ENCODE peak calls at places on chromosomes 4 and X, in eight cellular contexts. L is esophagus squamous epithelium; R is heart left ventricle; C is CD8-positive, alpha-beta memory T cell; M is cardiac fibroblast; T is breast epithelium; Q is SK-N-SH; U is foreskin fibroblast. G is an unnamed sample.
A peak's percentile ranks its signal among the peaks of the same experiment; 100 is the strongest.

GRCh38 chr4:125313497-125313896 is 1.3 kb upstream of the FAT4 start:
- DNase-seq in L (no peak), T (no peak), M (peak; percentile 94), Q (peak; percentile 59), U (peak; percentile 86), R (no peak), C (no peak), G (peak; percentile 94)

GRCh38 chr4:103046416-103047290 is 27.1 kb upstream of the SLC9B1 start:
- DNase-seq in T (no peak), L (no peak), Q (peak; percentile 34), U (peak; percentile 9), M (peak; percentile 67), C (no peak), R (no peak), G (peak; percentile 64)

GRCh38 chr4:14115106-14115505 is 487.6 kb upstream of the BOD1L1 start:
- DNase-seq in L (no peak), U (no peak), Q (no peak), M (no peak), T (no peak), C (no peak), R (no peak), G (no peak)

GRCh38 chrX:150694738-150695410 is 1.7 kb downstream of the MTMR1 start:
- DNase-seq in M (no peak), T (no peak), Q (no peak), R (no peak), C (no peak), L (no peak), U (no peak), G (no peak)

GRCh38 chrX:105645667-105646354 is 176.5 kb upstream of the NRK start:
- DNase-seq in T (no peak), L (no peak), M (peak; percentile 23), Q (no peak), U (no peak), R (no peak), C (no peak), G (peak; percentile 21)

GRCh38 chr4:80183196-80184052 is 13.9 kb upstream of the PRDM8 start:
- DNase-seq in Q (peak; percentile 79), U (no peak), R (no peak), C (peak; percentile 39), T (no peak), L (no peak), M (no peak), G (peak; percentile 16)

GRCh38 chr4:34619531-34620109 is 1624.7 kb downstream of the ARAP2 start:
- DNase-seq in C (no peak), Q (no peak), T (no peak), R (no peak), U (peak; percentile 26), L (no peak), M (no peak), G (no peak)

GRCh38 chrX:124421898-124422622 is 75.7 kb downstream of the SH2D1A start:
- DNase-seq in R (no peak), L (no peak), Q (no peak), C (no peak), M (no peak), T (no peak), U (no peak), G (no peak)

GRCh38 chrX:49695276-49696180 is at the start of gene PAGE1:
- DNase-seq in R (no peak), C (no peak), U (no peak), Q (no peak), L (no peak), M (no peak), T (no peak), G (no peak)

GRCh38 chr4:37890501-37891220 is at the start of gene TBC1D1:
- DNase-seq in L (peak; percentile 4), C (peak; percentile 12), Q (peak; percentile 69), M (no peak), U (no peak), T (peak; percentile 41), R (peak; percentile 91), G (peak; percentile 15)

GRCh38 chr4:87896020-87896621 is 63.4 kb downstream of the MEPE start:
- DNase-seq in C (no peak), L (no peak), T (no peak), Q (no peak), M (peak; percentile 88), U (peak; percentile 72), R (no peak), G (no peak)

GRCh38 chr4:71026086-71026485 is 32.6 kb downstream of the DCK start:
- DNase-seq in R (no peak), M (peak; percentile 88), Q (peak; percentile 16), T (no peak), C (no peak), L (no peak), U (peak; percentile 64), G (peak; percentile 50)

GRCh38 chr4:6172093-6172926 is 28.0 kb downstream of the JAKMIP1 start:
- DNase-seq in U (no peak), T (no peak), L (no peak), C (peak; percentile 23), M (no peak), R (no peak), Q (peak; percentile 80), G (no peak)

GRCh38 chr4:146443525-146443924 is 78.2 kb downstream of the SLC10A7 start:
- DNase-seq in U (no peak), Q (no peak), R (no peak), T (no peak), C (no peak), M (no peak), L (no peak), G (no peak)

GRCh38 chr4:54658321-54659093 is 750 bp downstream of the KIT start:
- DNase-seq in T (peak; percentile 47), Q (peak; percentile 78), R (peak; percentile 64), M (peak; percentile 48), L (no peak), U (peak; percentile 45), C (peak; percentile 6), G (peak; percentile 43)

GRCh38 chr4:87153078-87153477 is 67.3 kb downstream of the KLHL8 start:
- DNase-seq in T (no peak), U (no peak), Q (no peak), M (no peak), R (no peak), L (no peak), C (no peak), G (no peak)

GRCh38 chr4:1307951-1308735 is 18.5 kb downstream of the MAEA start:
- DNase-seq in T (no peak), L (no peak), M (no peak), C (no peak), Q (no peak), R (peak; percentile 17), U (no peak), G (no peak)

GRCh38 chr4:1309261-1310010 is 19.7 kb downstream of the MAEA start:
- DNase-seq in U (peak; percentile 96), C (peak; percentile 75), Q (peak; percentile 99), R (peak; percentile 92), L (peak; percentile 36), T (peak; percentile 81), M (peak; percentile 90), G (peak; percentile 93)

GRCh38 chr4:1312821-1313640 is 23.3 kb downstream of the MAEA start:
- DNase-seq in R (no peak), Q (no peak), C (no peak), L (no peak), U (no peak), M (no peak), T (no peak), G (no peak)

GRCh38 chr4:1310796-1311715 is 21.4 kb downstream of the MAEA start:
- DNase-seq in R (no peak), C (no peak), Q (no peak), M (no peak), U (no peak), T (no peak), L (no peak), G (no peak)

DNA sequence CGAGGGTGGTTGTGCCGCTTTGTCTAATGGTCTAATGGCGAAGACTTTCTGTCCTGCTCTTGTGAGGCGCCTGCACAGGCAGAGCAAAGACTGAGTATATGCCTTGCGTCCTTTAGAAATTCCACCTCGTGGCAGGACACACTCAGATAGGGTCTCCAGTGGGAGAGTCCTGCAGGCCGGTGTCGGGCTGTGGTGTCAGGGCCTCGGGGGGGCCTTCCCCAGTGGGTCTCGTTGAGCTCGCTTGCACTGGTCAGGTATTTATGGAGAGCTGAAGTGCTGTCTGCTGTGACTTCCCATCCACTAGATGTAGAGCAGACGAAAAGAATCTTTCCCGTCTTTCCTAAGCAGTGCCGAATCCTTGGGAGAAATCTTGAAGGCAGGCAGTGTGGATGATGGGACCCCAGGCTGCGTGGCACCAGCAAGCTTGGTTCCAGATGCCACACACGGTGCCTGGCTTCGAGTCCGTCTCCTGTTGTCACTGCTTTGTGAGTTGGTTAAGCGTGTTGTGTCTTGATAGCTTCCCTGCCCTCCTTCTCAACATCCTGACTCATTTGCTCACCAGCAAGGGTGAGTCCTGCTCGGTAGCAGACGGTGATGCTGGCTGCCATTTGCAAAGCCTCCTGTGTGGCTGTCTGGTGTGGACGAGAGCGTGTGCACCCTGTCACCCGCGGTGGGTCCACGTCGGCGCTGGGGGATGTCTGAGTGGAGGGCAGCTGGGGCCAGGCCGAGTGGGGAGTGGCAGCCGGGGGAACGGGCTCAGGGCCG is 20.5 kb downstream of the MAEA start:
- DNase-seq in L (no peak), Q (no peak), T (no peak), C (no peak), M (peak; percentile 24), U (peak; percentile 18), R (no peak), G (no peak)
- H3K4me3 ChIP-seq in L (peak overlapping the region; percentile 34), Q (peak overlapping the region; percentile 48), T (peak overlapping the region; percentile 69), C (peak overlapping the region; percentile 11), M (peak overlapping the region; percentile 51), U (peak overlapping the region; percentile 68), R (peak overlapping the region; percentile 50), G (peak overlapping the region; percentile 10)

GRCh38 chrX:28888421-28888820 is 301.2 kb downstream of the IL1RAPL1 start:
- DNase-seq in R (no peak), C (no peak), U (no peak), Q (no peak), M (peak; percentile 34), T (no peak), L (no peak), G (peak; percentile 40)

GRCh38 chrX:28889691-28890090 is 302.4 kb downstream of the IL1RAPL1 start:
- DNase-seq in R (no peak), M (no peak), U (no peak), C (no peak), T (no peak), L (no peak), Q (no peak), G (no peak)

GRCh38 chrX:28880136-28880535 is 292.9 kb downstream of the IL1RAPL1 start:
- DNase-seq in T (no peak), M (peak; percentile 46), C (no peak), Q (no peak), R (no peak), L (no peak), U (no peak), G (peak; percentile 4)

GRCh38 chrX:28884823-28885222 is 297.6 kb downstream of the IL1RAPL1 start:
- DNase-seq in L (no peak), T (no peak), Q (no peak), M (no peak), R (no peak), C (no peak), U (no peak), G (no peak)
- H3K4me3 ChIP-seq in L (no peak overlapping the region), T (no peak overlapping the region), Q (no peak overlapping the region), M (no peak overlapping the region), R (no peak overlapping the region), C (no peak overlapping the region), U (no peak overlapping the region), G (no peak overlapping the region)

GRCh38 chr4:153432971-153433752 is 33.0 kb upstream of the TMEM131L start:
- DNase-seq in L (peak; percentile 13), T (peak; percentile 86), U (peak; percentile 52), M (peak; percentile 88), R (peak; percentile 65), C (peak; percentile 56), Q (no peak), G (peak; percentile 95)
- H3K4me3 ChIP-seq in L (no peak overlapping the region), T (no peak overlapping the region), U (no peak overlapping the region), M (no peak overlapping the region), R (peak overlapping the region; percentile 26), C (peak overlapping the region; percentile 60), Q (no peak overlapping the region), G (no peak overlapping the region)

GRCh38 chrX:17635231-17635630 is 102.1 kb upstream of the SCML1 start:
- DNase-seq in T (no peak), R (no peak), M (no peak), U (no peak), C (no peak), L (no peak), Q (no peak), G (peak; percentile 78)
- H3K4me3 ChIP-seq in T (no peak overlapping the region), R (no peak overlapping the region), M (no peak overlapping the region), U (no peak overlapping the region), C (no peak overlapping the region), L (no peak overlapping the region), Q (no peak overlapping the region), G (no peak overlapping the region)

G was measured in cardiac muscle cell.